ENCODE peak calls at places on chromosomes 7 and 10, in four cellular contexts. D is kidney epithelial cell, J is choroid plexus epithelial cell, S is right atrium auricular region. O is an unnamed sample.
A peak's percentile ranks its signal among the peaks of the same experiment; 100 is the strongest.

GRCh38 chr7:50315739-50316671 is 11.5 kb downstream of the IKZF1 start:
- DNase-seq in S (no peak), J (no peak), D (no peak), O (no peak)

GRCh38 chr7:158804335-158804734 is 25.0 kb downstream of the ESYT2 start:
- DNase-seq in J (no peak), D (no peak), S (no peak), O (no peak)

GRCh38 chr7:159025161-159025779 is 119.4 kb downstream of the VIPR2 start:
- DNase-seq in D (no peak), J (no peak), S (no peak), O (no peak)

GRCh38 chr7:100483728-100484635 is at the start of gene NYAP1:
- DNase-seq in S (no peak), J (peak; percentile 50), D (no peak), O (peak; percentile 69)

GRCh38 chr7:1761097-1761496 is 91.0 kb downstream of the ELFN1 start:
- DNase-seq in S (no peak), J (no peak), D (no peak), O (no peak)

GRCh38 chr10:33038672-33039071 is 80.6 kb upstream of the ITGB1 start:
- DNase-seq in J (no peak), D (no peak), S (no peak), O (no peak)

GRCh38 chr7:148260605-148261004 is 330.0 kb upstream of the C7orf33 start:
- DNase-seq in S (no peak), D (no peak), J (peak; percentile 5), O (no peak)

GRCh38 chr7:7785349-7785973 is 67.1 kb upstream of the RPA3 start:
- DNase-seq in D (no peak), S (no peak), J (no peak), O (no peak)

GRCh38 chr10:97298223-97298571 is 5.8 kb upstream of the ARHGAP19 start:
- DNase-seq in D (no peak), S (no peak), J (no peak), O (no peak)

GRCh38 chr7:13745530-13745929 is 243.9 kb downstream of the ETV1 start:
- DNase-seq in J (no peak), S (no peak), D (no peak), O (no peak)

GRCh38 chr10:46520381-46520780 is 36.1 kb downstream of the GPRIN2 start:
- DNase-seq in S (no peak), J (no peak), D (no peak), O (no peak)

GRCh38 chr7:139598642-139599041 is 75.2 kb downstream of the CLEC2L start:
- DNase-seq in S (no peak), J (no peak), D (peak; percentile 25), O (peak; percentile 47)

GRCh38 chr10:26488344-26488743 is 50.2 kb downstream of the APBB1IP start:
- DNase-seq in J (no peak), D (peak; percentile 34), S (no peak), O (no peak)

GRCh38 chr7:78099715-78100477 is 301.3 kb downstream of the PHTF2 start:
- DNase-seq in S (no peak), J (peak; percentile 6), D (peak; percentile 60), O (peak; percentile 69)

GRCh38 chr7:128833148-128833938 is 3.1 kb downstream of the FLNC start:
- DNase-seq in D (no peak), S (peak; percentile 86), J (peak; percentile 86), O (peak; percentile 40)

GRCh38 chr10:99654791-99655190 is 4.5 kb upstream of the ENTPD7 start:
- DNase-seq in D (no peak), S (no peak), J (no peak), O (peak; percentile 97)

GRCh38 chr10:58820862-58821559 is 308.3 kb downstream of the BICC1 start:
- DNase-seq in S (no peak), J (peak; percentile 64), D (no peak), O (peak; percentile 84)

GRCh38 chr10:33215154-33215553 is 119.3 kb downstream of the NRP1 start:
- DNase-seq in S (no peak), J (peak; percentile 87), D (no peak), O (peak; percentile 11)

GRCh38 chr10:60883187-60883586 is 60.8 kb downstream of the RHOBTB1 start:
- DNase-seq in D (no peak), S (no peak), J (peak; percentile 74), O (peak; percentile 56)

GRCh38 chr10:126598009-126598408 is 72.5 kb downstream of the C10orf90 start:
- DNase-seq in J (peak; percentile 75), S (no peak), D (no peak), O (peak; percentile 56)

GRCh38 chr10:128922172-128922571 is 544.9 kb upstream of the MGMT start:
- DNase-seq in S (no peak), J (no peak), D (no peak), O (no peak)

GRCh38 chr10:83764681-83765080 is 374.6 kb upstream of the GHITM start:
- DNase-seq in J (peak; percentile 1), S (no peak), D (no peak), O (peak; percentile 27)

GRCh38 chr10:3716093-3716492 is 68.9 kb downstream of the KLF6 start:
- DNase-seq in D (peak; percentile 28), J (peak; percentile 18), S (no peak), O (peak; percentile 79)

GRCh38 chr7:7898155-7898554 is 70.4 kb upstream of the GLCCI1 start:
- DNase-seq in S (no peak), D (no peak), J (no peak), O (no peak)

GRCh38 chr7:2468227-2468626 is 8.0 kb downstream of the GRIFIN start:
- DNase-seq in S (no peak), D (no peak), J (no peak), O (no peak)

GRCh38 chr10:78972160-78972946 is 96.4 kb upstream of the ZMIZ1 start:
- DNase-seq in S (peak; percentile 93), D (no peak), J (peak; percentile 83), O (no peak)

GRCh38 chr10:126407831-126408230 is 19.6 kb upstream of the ADAM12 start:
- DNase-seq in J (no peak), D (no peak), S (no peak), O (peak; percentile 40)

GRCh38 chr7:51324206-51324884 is 7.7 kb upstream of the COBL start:
- DNase-seq in S (peak; percentile 40), D (no peak), J (no peak), O (peak; percentile 75)

GRCh38 chr10:22986771-22987542 is 59.1 kb downstream of the ARMC3 start:
- DNase-seq in D (no peak), J (peak; percentile 70), S (no peak), O (peak; percentile 16)

GRCh38 chr7:66335318-66335717 is 130.2 kb downstream of the TPST1 start:
- DNase-seq in J (no peak), D (no peak), S (no peak), O (no peak)

GRCh38 chr10:124152781-124153600 is 59.6 kb upstream of the CHST15 start:
- DNase-seq in J (peak; percentile 85), D (peak; percentile 97), S (peak; percentile 72), O (peak; percentile 98)
- H3K4me3 ChIP-seq in J (no peak overlapping the region), D (no peak overlapping the region), S (no peak overlapping the region), O (peak overlapping the region; percentile 18)

DNA sequence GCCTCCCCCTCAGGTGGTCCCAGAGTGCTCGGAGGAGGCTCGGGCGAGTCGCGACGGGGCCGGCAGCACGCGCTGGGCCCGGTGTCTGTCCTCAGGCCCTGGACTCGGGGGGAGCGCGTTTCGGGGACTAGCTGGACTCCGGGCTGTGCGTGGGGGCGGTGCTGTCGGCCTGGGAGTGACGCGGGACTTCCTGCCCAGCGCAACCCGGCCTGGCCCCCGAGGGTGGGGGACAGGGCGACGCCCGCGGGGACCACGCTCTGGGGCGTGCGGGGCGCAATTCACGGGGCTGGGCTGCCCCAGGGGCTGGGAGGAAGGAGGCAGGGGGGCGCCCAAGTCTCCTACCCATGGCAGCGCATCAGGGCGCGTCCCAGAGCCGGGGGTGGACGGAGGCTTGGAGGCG is 2.4 kb upstream of the VENTX start:
- DNase-seq in D (no peak), S (no peak), J (no peak), O (no peak)
- H3K4me3 ChIP-seq in D (no peak overlapping the region), S (peak overlapping the region; percentile 4), J (no peak overlapping the region), O (no peak overlapping the region)

DNA sequence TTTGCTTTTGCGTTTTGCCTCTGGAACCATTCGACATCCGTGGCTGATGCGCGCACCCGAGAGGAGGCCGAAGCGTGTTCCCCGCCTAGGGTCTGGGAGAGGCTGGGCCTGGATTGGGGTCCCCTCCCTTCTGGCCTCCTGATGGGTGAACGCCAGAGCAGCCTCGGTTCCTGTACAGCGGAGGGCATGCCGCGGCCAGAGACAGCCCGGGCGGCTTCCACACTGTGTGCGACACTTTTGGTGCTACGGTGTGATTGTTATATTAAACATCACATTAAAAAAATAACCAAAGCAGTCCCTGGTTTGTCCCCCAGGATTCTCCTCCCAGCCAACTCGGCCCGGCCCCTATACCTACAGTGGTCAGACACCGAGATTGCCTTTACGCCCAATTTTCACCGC is 3.7 kb upstream of the HOXA7 start:
- DNase-seq in S (no peak), D (no peak), J (no peak), O (no peak)
- H3K4me3 ChIP-seq in S (peak overlapping the region; percentile 38), D (peak overlapping the region; percentile 72), J (no peak overlapping the region), O (no peak overlapping the region)

GRCh38 chr10:112741830-112742402 is 208.1 kb upstream of the TCF7L2 start:
- DNase-seq in D (no peak), S (no peak), J (no peak), O (peak; percentile 81)

GRCh38 chr10:112744525-112744924 is 205.5 kb upstream of the TCF7L2 start:
- DNase-seq in J (no peak), S (no peak), D (no peak), O (no peak)

GRCh38 chr10:112739219-112739969 is 210.7 kb upstream of the TCF7L2 start:
- DNase-seq in S (no peak), J (no peak), D (no peak), O (no peak)

GRCh38 chr10:112735041-112735690 is 214.9 kb upstream of the TCF7L2 start:
- DNase-seq in D (no peak), S (no peak), J (no peak), O (no peak)

DNA sequence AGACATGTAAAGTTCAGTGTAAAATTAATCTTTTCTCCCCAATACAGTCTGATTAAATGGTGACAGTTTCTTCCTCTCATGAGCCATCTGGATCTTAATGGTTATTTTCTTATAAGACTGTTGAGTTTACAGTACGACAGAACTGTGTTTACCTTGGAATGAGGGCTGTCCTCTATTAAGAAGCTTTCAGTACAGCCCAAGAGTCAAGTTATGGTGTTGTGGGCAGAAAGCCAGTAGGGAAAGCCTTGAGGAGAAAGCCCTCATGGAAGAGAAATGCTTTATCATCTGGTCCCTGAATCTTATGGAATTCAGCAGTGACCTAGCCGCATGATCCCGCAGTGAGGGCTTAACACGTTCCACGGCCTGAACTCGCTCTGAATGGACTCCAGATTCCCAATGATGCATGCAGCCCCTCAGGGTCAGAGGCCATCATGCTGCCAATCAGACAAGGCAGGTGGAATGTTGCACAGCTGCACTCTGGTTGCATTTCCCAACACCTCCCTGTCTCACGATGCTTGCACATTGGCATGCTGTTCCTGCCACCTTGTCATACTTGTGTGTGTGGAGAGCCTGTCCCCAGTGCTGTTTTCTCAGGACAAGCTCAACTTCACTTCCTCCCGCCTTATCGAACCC is 211.3 kb upstream of the TCF7L2 start:
- DNase-seq in J (peak; percentile 48), S (no peak), D (no peak), O (no peak)
- H3K4me3 ChIP-seq in J (no peak overlapping the region), S (no peak overlapping the region), D (no peak overlapping the region), O (no peak overlapping the region)